ENCODE peak calls at places on chromosomes 1 and 21, in four cellular contexts. F, X, C and G are unnamed samples.

GRCh38 chr1:26336477-26337205 is 17.3 kb downstream of the CRYBG2 start:
- DNase-seq in F (peak), X (peak), C (no peak), G (peak)

GRCh38 chr1:161946071-161946987 is 77.3 kb downstream of the OLFML2B start:
- DNase-seq in F (no peak), X (no peak), C (no peak), G (no peak)

GRCh38 chr21:36408568-36408967 is 23.4 kb downstream of the CHAF1B start:
- DNase-seq in F (no peak), X (no peak), C (no peak), G (no peak)

GRCh38 chr1:10932088-10932487 is 80.4 kb upstream of the TARDBP start:
- DNase-seq in F (no peak), X (no peak), C (no peak), G (no peak)

GRCh38 chr1:60547821-60548220 is 474.3 kb upstream of the C1orf87 start:
- DNase-seq in F (no peak), X (no peak), C (no peak), G (no peak)

GRCh38 chr21:34560609-34561008 is 48.6 kb upstream of the KCNE1 start:
- DNase-seq in F (no peak), X (no peak), C (no peak), G (no peak)

GRCh38 chr1:204171751-204172178 is 5.6 kb upstream of the REN start:
- DNase-seq in F (no peak), X (no peak), C (peak), G (peak)

GRCh38 chr1:171233183-171233582 is 15.1 kb upstream of the FMO1 start:
- DNase-seq in F (no peak), X (no peak), C (no peak), G (peak)

GRCh38 chr1:26321315-26322041 is 3.7 kb downstream of the CD52 start:
- DNase-seq in F (peak), X (peak), C (peak), G (peak)

GRCh38 chr1:116556289-116557006 is 14.4 kb downstream of the CD58 start:
- DNase-seq in F (peak), X (no peak), C (no peak), G (peak)

GRCh38 chr1:11245904-11246726 is 16.2 kb downstream of the MTOR start:
- DNase-seq in F (no peak), X (no peak), C (no peak), G (no peak)

GRCh38 chr1:226643167-226643566 is 94.6 kb downstream of the STUM start:
- DNase-seq in F (peak), X (no peak), C (no peak), G (no peak)

GRCh38 chr21:38140192-38140905 is 116.4 kb upstream of the KCNJ15 start:
- DNase-seq in F (no peak), X (no peak), C (no peak), G (peak)

GRCh38 chr1:74964508-74964907 is 169.7 kb upstream of the LHX8 start:
- DNase-seq in F (no peak), X (no peak), C (no peak), G (no peak)

GRCh38 chr1:183180634-183181056 is 5.4 kb upstream of the LAMC2 start:
- DNase-seq in F (no peak), X (no peak), C (no peak), G (peak)

GRCh38 chr21:41526478-41527087 is 18.6 kb upstream of the TMPRSS2 start:
- DNase-seq in F (no peak), X (no peak), C (no peak), G (no peak)

GRCh38 chr1:82485591-82486369 is 685.0 kb downstream of the ADGRL2 start:
- DNase-seq in F (no peak), X (peak), C (no peak), G (no peak)

GRCh38 chr1:158124034-158124433 is 56.7 kb upstream of the CD1D start:
- DNase-seq in F (no peak), X (no peak), C (no peak), G (no peak)

GRCh38 chr1:202589190-202589680 is 121.0 kb downstream of the SYT2 start:
- DNase-seq in F (no peak), X (no peak), C (peak), G (peak)

GRCh38 chr1:39158330-39159086 is 46.0 kb upstream of the MACF1 start:
- DNase-seq in F (peak), X (no peak), C (peak), G (peak)

GRCh38 chr1:167057297-167057688 is 32.9 kb downstream of the GPA33 start:
- DNase-seq in F (no peak), X (no peak), C (peak), G (peak)

GRCh38 chr1:230167419-230167852 is 100.4 kb downstream of the GALNT2 start:
- DNase-seq in F (peak), X (peak), C (peak), G (peak)

GRCh38 chr1:91383461-91383860 is 21.2 kb downstream of the HFM1 start:
- DNase-seq in F (no peak), X (no peak), C (no peak), G (no peak)

GRCh38 chr1:74464037-74464436 is 48.4 kb downstream of the LRRC53 start:
- DNase-seq in F (no peak), X (no peak), C (no peak), G (no peak)

GRCh38 chr1:3237994-3238704 is 169.1 kb downstream of the PRDM16 start:
- DNase-seq in F (no peak), X (no peak), C (peak), G (no peak)

GRCh38 chr1:85448358-85448757 is 16.6 kb downstream of the DDAH1 start:
- DNase-seq in F (no peak), X (no peak), C (no peak), G (no peak)

GRCh38 chr1:54415986-54416385 is 9.8 kb upstream of the SSBP3 start:
- DNase-seq in F (no peak), X (no peak), C (no peak), G (no peak)

GRCh38 chr1:43979528-43980254 is 681 bp downstream of the B4GALT2 start:
- DNase-seq in F (peak), X (peak), C (peak), G (peak)

GRCh38 chr1:163836446-163836845 is 514.7 kb downstream of the NUF2 start:
- DNase-seq in F (no peak), X (no peak), C (no peak), G (no peak)

GRCh38 chr21:16536661-16537359 is 807.0 kb downstream of the USP25 start:
- DNase-seq in F (no peak), X (no peak), C (no peak), G (no peak)

GRCh38 chr1:25586181-25586588 is 30.4 kb upstream of the MAN1C1 start:
- DNase-seq in F (peak), X (no peak), C (no peak), G (no peak)

GRCh38 chr1:64471724-64472276 is 1.9 kb downstream of the CACHD1 start:
- DNase-seq in F (no peak), X (no peak), C (no peak), G (no peak)

DNA sequence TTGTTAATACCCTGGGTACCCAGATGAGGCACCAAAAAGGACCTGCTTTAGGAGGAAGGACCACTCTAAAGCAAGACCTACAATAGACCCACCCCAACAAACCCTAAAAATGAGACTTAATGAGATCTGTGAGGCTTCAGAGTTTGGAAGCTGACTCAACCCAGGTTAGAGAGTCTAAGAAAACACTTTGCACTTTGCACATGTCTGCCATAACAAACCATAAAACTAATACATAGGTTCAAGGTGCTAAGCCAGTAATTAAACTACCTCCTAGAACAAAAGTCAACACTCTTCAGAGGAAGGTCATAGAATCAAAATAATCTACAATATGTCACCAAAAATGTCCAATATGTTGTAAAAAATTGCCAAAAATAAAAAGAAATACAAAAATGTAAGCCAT is 124.7 kb upstream of the C1orf21 start:
- DNase-seq in F (no peak), X (no peak), C (no peak), G (no peak)
- TF ChIP-seq JUN in F (no peak), X (no peak), C (no peak), G (no peak)

GRCh38 chr1:8200317-8201115 is 117.4 kb upstream of the SLC45A1 start:
- DNase-seq in F (no peak), X (no peak), C (peak), G (no peak)

GRCh38 chr1:8203056-8203455 is 114.9 kb upstream of the SLC45A1 start:
- DNase-seq in F (no peak), X (no peak), C (no peak), G (no peak)

GRCh38 chr1:8202182-8202905 is 115.6 kb upstream of the SLC45A1 start:
- DNase-seq in F (peak), X (no peak), C (peak), G (peak)

GRCh38 chr1:8203551-8203950 is 114.4 kb upstream of the SLC45A1 start:
- DNase-seq in F (no peak), X (no peak), C (no peak), G (no peak)

DNA sequence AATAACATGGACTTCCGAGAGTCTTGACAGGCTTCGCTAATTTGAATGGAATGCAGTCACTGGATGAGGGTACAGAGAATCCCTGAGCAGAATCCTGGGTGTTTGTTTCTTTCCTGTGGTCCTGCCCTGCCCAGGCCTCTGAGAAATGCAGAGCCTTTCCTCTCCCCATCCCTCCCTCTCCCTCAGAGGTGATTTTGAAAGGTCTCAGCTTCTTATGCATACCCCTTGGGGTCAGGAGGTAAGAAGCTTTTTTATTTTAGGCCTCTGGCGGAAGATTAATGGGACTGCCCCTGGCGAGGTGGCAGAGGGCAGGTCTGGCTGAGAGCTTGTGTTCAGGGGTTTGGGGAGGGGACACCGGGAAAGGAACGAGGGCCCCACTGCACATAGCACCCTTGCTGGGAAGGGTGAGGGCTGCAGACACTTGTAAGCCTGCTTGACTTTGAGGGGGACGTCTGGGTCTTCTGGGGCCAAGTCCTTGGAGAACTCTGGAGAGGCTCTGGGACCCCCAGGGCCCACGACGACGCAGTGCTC is 116.5 kb upstream of the SLC45A1 start:
- DNase-seq in F (no peak), X (no peak), C (peak), G (peak)
- TF ChIP-seq CEBPB in F (no peak), X (no peak), C (no peak), G (no peak)

DNA sequence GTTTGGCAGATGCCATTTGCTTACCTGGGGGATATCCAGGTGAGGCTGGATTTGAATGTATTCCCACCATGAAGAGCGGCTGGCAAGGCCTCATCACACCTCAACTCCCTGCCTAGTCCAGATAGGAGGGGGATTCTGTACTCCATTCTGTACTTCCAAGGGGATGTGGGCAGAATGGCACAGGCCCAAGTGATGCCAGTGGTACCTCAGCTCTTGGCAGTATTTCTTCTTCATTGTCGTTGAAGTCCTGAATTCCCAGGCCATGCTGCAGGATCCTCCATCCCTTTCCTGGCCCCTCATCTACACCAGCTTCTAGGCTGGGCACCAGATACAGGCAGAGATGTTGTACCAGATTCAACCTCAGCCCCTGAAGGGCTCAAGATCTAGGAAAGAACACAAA is 47.9 kb downstream of the KLHDC7A start:
- DNase-seq in F (no peak), X (no peak), C (no peak), G (no peak)
- TF ChIP-seq JUN in F (no peak), X (no peak), C (no peak), G (no peak)

DNA sequence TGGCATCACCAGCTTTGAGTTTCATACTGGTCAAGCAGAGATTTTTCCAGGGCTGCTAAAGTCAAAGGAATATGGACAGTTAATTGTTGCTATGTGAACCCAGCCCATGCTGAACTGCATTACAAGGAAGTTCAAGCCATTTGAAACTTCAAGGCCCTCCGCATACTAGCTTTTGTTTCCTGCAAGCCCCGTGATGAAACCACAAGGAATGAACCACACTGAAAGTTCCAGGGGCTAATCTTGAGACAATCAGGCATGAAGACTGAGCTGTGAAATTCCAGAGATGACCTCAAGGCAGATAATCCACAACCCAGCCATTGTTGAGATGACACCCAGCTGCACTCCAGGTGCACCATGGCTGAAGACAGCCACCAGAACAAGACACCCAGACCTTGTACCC is 180.8 kb downstream of the C1orf21 start:
- DNase-seq in F (no peak), X (no peak), C (no peak), G (no peak)
- TF ChIP-seq CEBPB in F (no peak), X (no peak), C (no peak), G (no peak)

GRCh38 chr21:28899744-28900143 is 92.9 kb downstream of the LTN1 start:
- DNase-seq in F (no peak), X (no peak), C (no peak), G (no peak)
- TF ChIP-seq JUN in F (peak), X (no peak), C (no peak), G (no peak)

GRCh38 chr1:223765719-223766340 is 53.5 kb downstream of the CAPN2 start:
- DNase-seq in F (no peak), X (no peak), C (peak), G (no peak)

GRCh38 chr1:223761416-223761815 is 49.1 kb downstream of the CAPN2 start:
- DNase-seq in F (no peak), X (no peak), C (no peak), G (no peak)

GRCh38 chr1:223763881-223764280 is 51.5 kb downstream of the CAPN2 start:
- DNase-seq in F (no peak), X (no peak), C (no peak), G (no peak)

GRCh38 chr1:223760833-223761232 is 48.5 kb downstream of the CAPN2 start:
- DNase-seq in F (no peak), X (no peak), C (no peak), G (no peak)

GRCh38 chr1:223765036-223765718 is 52.8 kb downstream of the CAPN2 start:
- DNase-seq in F (peak), X (no peak), C (peak), G (no peak)
- TF ChIP-seq CEBPB in F (no peak), X (no peak), C (no peak), G (no peak)

GRCh38 chr1:211829343-211830054 is 1.1 kb downstream of the LPGAT1 start:
- DNase-seq in F (peak), X (peak), C (peak), G (peak)

GRCh38 chr1:211830330-211831142 is at the start of gene LPGAT1:
- DNase-seq in F (peak), X (peak), C (peak), G (peak)

GRCh38 chr1:211830055-211830329 is 571 bp downstream of the LPGAT1 start:
- DNase-seq in F (no peak), X (peak), C (no peak), G (no peak)

GRCh38 chr1:211825990-211826389 is 4.6 kb downstream of the LPGAT1 start:
- DNase-seq in F (no peak), X (no peak), C (no peak), G (no peak)

GRCh38 chr1:211828584-211829342 is 1.8 kb downstream of the LPGAT1 start:
- DNase-seq in F (no peak), X (peak), C (peak), G (no peak)
- TF ChIP-seq JUN in F (no peak), X (no peak), C (no peak), G (no peak)

DNA sequence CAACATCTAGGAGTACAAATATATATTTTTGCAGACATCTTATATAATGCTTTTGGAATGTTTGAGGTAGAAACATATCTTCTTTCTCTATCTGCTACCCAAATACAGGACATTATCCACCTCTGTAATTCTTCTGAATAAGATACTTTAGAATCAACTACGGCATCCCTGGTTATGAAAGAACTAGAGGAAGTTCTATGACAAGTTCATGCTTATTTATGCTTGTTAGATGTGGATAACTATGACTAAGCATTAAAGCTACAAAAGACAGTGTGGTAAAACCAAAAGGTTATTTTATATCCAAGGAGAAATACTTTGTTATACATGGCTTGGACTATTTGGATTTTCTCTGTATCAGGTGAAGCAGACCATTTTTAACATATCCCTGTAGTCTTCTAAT is 894.0 kb downstream of the KCNT2 start:
- DNase-seq in F (no peak), X (no peak), C (no peak), G (no peak)
- TF ChIP-seq CEBPB in F (no peak), X (no peak), C (no peak), G (no peak)